ENCODE peak calls at places on chromosomes 12 and 14, in ten cellular contexts. O is upper lobe of right lung; B is CD8-positive, alpha-beta memory T cell; K is small intestine; T is Caco-2; M is Karpas-422; G is neural progenitor cell; Z is adrenal gland; R is HCT116; Q is BE2C. C is an unnamed sample. For H3K4me1, the result is how much of the 10 kb centered on the place peaks cover.

GRCh38 chr14:91693342-91693741 is 38.5 kb downstream of the CATSPERB start:
- DNase-seq in K (peak), R (no peak), M (no peak), B (no peak), O (no peak), G (no peak), T (no peak), Z (no peak), Q (no peak), C (no peak)

GRCh38 chr12:2454778-2455177 is 340.0 kb upstream of the FKBP4 start:
- DNase-seq in O (no peak), K (no peak), B (no peak), Q (no peak), Z (no peak), M (no peak), T (no peak), G (no peak), R (no peak), C (no peak)

GRCh38 chr12:103495158-103495782 is 498 bp downstream of the C12orf42 start:
- DNase-seq in K (no peak), G (peak), M (no peak), Z (no peak), Q (peak), T (no peak), O (peak), R (no peak), B (peak), C (no peak)

GRCh38 chr14:25042362-25043299 is 7.3 kb downstream of the STXBP6 start:
- DNase-seq in T (peak), Q (no peak), Z (peak), R (no peak), G (peak), O (no peak), M (no peak), K (peak), B (no peak), C (no peak)

GRCh38 chr12:58028294-58028693 is 86.9 kb downstream of the ATP23 start:
- DNase-seq in R (no peak), T (no peak), M (no peak), Q (no peak), G (no peak), Z (no peak), K (no peak), B (no peak), O (no peak), C (no peak)

GRCh38 chr14:77985235-77985634 is 184.9 kb upstream of the NRXN3 start:
- DNase-seq in M (no peak), K (no peak), Z (no peak), B (no peak), O (no peak), Q (no peak), R (no peak), T (no peak), G (no peak), C (no peak)

GRCh38 chr12:34126239-34126641 is 103.9 kb downstream of the ALG10 start:
- DNase-seq in R (no peak), Z (no peak), G (no peak), K (peak), T (no peak), Q (no peak), B (no peak), O (no peak), M (no peak), C (no peak)

GRCh38 chr12:38056701-38057689 is 259.6 kb upstream of the ALG10B start:
- DNase-seq in G (no peak), M (no peak), Z (no peak), K (no peak), O (no peak), T (no peak), Q (no peak), B (no peak), R (no peak), C (peak)

GRCh38 chr12:8038659-8039114 is 6.2 kb downstream of the FOXJ2 start:
- DNase-seq in T (no peak), Z (peak), M (no peak), R (no peak), K (peak), G (peak), O (peak), Q (peak), B (no peak), C (peak)

GRCh38 chr14:50529288-50530179 is 2.8 kb downstream of the MAP4K5 start:
- DNase-seq in G (no peak), R (no peak), T (no peak), O (no peak), Q (no peak), Z (no peak), K (no peak), B (no peak), M (peak), C (no peak)

GRCh38 chr12:100234591-100235304 is 32.1 kb downstream of the DEPDC4 start:
- DNase-seq in B (no peak), Q (no peak), R (peak), G (peak), M (peak), O (no peak), K (peak), Z (peak), T (peak), C (peak)

GRCh38 chr12:27179399-27180214 is 64.5 kb upstream of the STK38L start:
- DNase-seq in O (no peak), R (peak), Q (no peak), G (no peak), B (no peak), M (peak), K (no peak), Z (no peak), T (peak), C (peak)

DNA sequence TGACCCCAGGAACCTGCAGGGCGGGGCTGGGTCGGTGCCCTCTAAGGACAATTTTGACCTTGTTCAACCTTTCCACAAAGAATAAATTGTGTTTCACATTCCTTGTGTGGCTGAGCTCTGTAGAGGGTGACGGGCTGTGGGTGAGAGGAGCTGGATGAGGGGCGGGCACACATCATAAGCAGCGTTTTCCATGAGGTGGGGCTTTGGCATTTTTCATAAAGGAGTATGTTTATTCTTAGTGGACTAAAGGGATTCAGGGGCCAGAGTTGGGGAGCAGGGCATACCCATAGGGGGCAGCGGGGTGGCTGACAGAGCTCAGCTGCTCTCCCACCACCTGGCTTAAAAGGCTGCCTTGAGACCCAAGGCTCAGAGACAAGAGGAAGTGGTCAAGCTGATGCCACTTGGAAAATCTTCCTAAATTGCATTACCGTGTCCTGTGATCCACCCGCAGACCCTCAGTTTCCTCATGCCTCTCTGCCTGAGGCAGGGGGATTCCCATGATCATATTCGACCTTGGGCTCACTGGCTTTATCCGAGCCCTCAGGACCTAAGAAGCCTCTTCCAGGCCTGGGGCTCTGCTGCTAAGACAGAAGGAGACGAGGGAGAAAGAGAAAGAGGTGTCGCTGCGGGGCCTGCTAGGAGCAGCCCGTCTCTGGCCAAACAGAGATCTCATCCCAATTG is 11.4 kb downstream of the MMP14 start:
- DNase-seq in R (no peak), K (no peak), Q (no peak), O (peak), T (no peak), M (no peak), G (peak), Z (no peak), B (no peak), C (no peak)
- H3K4me1 ChIP-seq in R (under half), K (under half), Q (under half), O (half or more), T (under half), M (under half), G (under half), Z (under half), B (under half), C (under half)

DNA sequence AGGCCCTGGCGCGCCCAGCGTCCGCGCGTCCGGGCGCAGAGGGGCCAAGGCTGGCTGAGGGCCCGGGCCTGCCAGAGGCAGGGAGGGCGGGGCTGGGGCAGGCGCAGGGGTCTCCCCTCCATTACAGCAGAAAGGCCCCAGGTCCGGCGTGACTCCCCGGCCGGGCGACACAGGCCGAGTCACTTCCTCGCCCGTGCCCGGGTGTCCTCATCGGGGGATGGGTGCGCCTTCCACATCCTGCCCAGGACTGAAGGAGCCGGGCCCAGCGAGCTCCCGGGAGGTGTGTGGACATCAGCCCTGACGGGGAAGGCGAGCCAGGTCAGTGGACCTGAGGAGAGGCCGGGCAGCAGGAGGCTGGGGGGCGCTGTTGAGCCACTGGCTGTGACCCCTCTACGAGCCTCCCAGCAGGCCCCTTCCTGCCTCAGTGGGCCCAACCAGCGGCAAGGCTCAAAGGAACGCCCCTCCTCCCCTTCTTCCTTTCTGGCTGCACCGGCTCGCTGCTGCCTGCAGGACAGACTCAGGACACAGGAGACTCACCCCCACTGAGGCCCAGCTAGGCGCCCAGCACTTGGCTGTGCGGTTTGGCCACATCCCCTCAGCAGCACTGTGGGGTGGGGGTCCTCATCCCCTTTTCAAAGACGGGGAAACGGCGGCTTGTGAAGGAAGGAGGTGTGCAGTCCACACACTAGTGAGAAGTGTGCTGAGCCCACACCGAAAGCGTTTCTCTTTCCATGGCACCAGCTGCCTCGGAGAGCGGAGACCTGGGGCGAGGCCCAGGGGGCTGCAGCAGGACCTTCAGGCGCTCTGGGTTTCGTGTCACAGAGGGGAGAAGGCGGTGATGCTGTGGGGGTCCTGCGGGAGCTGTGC is 606 bp downstream of the TNFAIP2 start:
- DNase-seq in G (peak), B (no peak), O (no peak), Z (peak), M (no peak), T (no peak), K (no peak), R (no peak), Q (no peak), C (peak)
- H3K4me1 ChIP-seq in G (under half), B (under half), O (half or more), Z (under half), M (under half), T (under half), K (under half), R (under half), Q (under half), C (half or more)

DNA sequence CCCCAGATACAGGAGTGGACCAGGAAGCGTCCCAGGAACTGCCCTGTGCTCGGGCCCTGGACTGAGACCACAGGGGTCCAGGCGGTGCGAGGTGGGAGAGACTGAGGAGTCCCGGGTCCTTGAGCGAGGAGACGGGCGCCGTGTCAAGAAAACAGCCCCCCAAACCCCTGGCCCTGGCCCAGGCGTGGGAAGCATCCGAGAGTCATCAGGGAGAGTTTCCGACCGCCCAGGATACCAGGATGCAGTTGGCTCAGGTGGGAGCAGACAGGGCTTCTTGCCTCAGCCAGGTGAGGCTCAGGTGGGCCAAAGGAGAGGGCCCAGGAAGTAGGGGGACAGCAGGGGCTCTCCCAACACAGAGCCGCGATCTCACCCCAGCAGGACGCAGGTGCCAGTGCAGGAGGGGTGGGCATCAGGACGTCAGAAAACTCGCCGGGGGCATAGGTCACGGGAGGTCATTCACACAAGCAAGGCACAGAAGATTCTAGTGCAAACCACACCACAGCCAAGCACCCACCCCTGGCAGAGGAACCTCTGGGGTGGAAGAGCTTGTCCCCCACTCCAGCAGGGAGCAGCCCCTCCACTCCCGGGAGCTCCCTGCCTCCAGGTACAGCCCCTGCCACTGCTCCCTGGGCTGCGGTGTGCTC is 102.5 kb upstream of the EIF5 start:
- DNase-seq in O (peak), B (no peak), R (no peak), M (no peak), Z (no peak), K (no peak), T (no peak), G (no peak), Q (no peak), C (no peak)
- H3K4me1 ChIP-seq in O (under half), B (under half), R (under half), M (under half), Z (under half), K (under half), T (under half), G (under half), Q (under half), C (under half)

GRCh38 chr12:31517994-31518393 is 72.9 kb downstream of the DENND5B start:
- DNase-seq in R (no peak), Z (no peak), T (no peak), M (no peak), B (no peak), Q (no peak), G (no peak), K (no peak), O (no peak), C (no peak)

GRCh38 chr12:31518680-31519227 is 72.2 kb downstream of the DENND5B start:
- DNase-seq in B (no peak), K (no peak), Z (peak), Q (no peak), R (peak), M (peak), T (no peak), O (no peak), G (peak), C (peak)

GRCh38 chr12:31516702-31517101 is 74.2 kb downstream of the DENND5B start:
- DNase-seq in Q (no peak), O (no peak), Z (no peak), B (no peak), T (no peak), R (no peak), M (no peak), K (no peak), G (no peak), C (no peak)

GRCh38 chr12:31521972-31522371 is 69.0 kb downstream of the DENND5B start:
- DNase-seq in T (no peak), B (no peak), Z (no peak), M (no peak), K (no peak), G (no peak), Q (no peak), O (no peak), R (no peak), C (no peak)

GRCh38 chr12:31519525-31519924 is 71.4 kb downstream of the DENND5B start:
- DNase-seq in G (no peak), K (no peak), O (no peak), T (no peak), Q (no peak), M (no peak), R (no peak), B (no peak), Z (no peak), C (no peak)
- H3K4me1 ChIP-seq in G (under half), K (under half), O (under half), T (under half), Q (under half), M (under half), R (half or more), B (under half), Z (under half), C (under half)

GRCh38 chr12:12333980-12334709 is 15.9 kb downstream of the MANSC1 start:
- DNase-seq in M (peak), R (peak), K (peak), G (peak), O (peak), Q (peak), T (peak), Z (peak), B (peak), C (no peak)
- H3K4me1 ChIP-seq in M (under half), R (under half), K (under half), G (under half), O (under half), Q (under half), T (under half), Z (under half), B (under half), C (under half)

C was measured in PC-9.